ENCODE peak calls at places on chromosomes 6 and 20, in five cellular contexts. H, J, A, R and U are unnamed samples. For H3K36me3, the result is how much of the 10 kb centered on the place peaks cover.

GRCh38 chr6:140988780-140989179 is 1143.9 kb upstream of the GJE1 start:
- DNase-seq in A (no peak), H (peak), J (no peak), R (no peak), U (no peak)

GRCh38 chr6:25447570-25447929 is 168.4 kb downstream of the CARMIL1 start:
- DNase-seq in H (no peak), A (no peak), R (no peak), J (no peak), U (no peak)

GRCh38 chr6:148441454-148441911 is 98.8 kb downstream of the SASH1 start:
- DNase-seq in R (peak), H (peak), J (no peak), A (peak), U (no peak)

GRCh38 chr20:49754596-49754995 is 40.9 kb upstream of the B4GALT5 start:
- DNase-seq in H (no peak), A (no peak), J (no peak), R (no peak), U (no peak)

GRCh38 chr6:44976677-44977405 is 351.3 kb upstream of the RUNX2 start:
- DNase-seq in A (peak), R (peak), H (no peak), J (no peak), U (no peak)

GRCh38 chr6:42896178-42896719 is 16.8 kb downstream of the RPL7L1 start:
- DNase-seq in J (no peak), R (no peak), H (no peak), A (no peak), U (no peak)

GRCh38 chr6:19892250-19892649 is 55.1 kb downstream of the ID4 start:
- DNase-seq in J (no peak), H (no peak), R (no peak), A (no peak), U (no peak)

GRCh38 chr20:10555865-10556308 is 117.9 kb downstream of the JAG1 start:
- DNase-seq in H (peak), A (peak), J (no peak), R (peak), U (no peak)

GRCh38 chr6:163263998-163264661 is 150.4 kb upstream of the QKI start:
- DNase-seq in R (no peak), H (no peak), J (peak), A (no peak), U (no peak)

GRCh38 chr6:7882505-7883257 is 27.9 kb downstream of the TXNDC5 start:
- DNase-seq in A (no peak), H (peak), R (no peak), J (no peak), U (no peak)

GRCh38 chr6:152094992-152095592 is 287.6 kb downstream of the ESR1 start:
- DNase-seq in H (peak), R (peak), J (no peak), A (peak), U (no peak)

GRCh38 chr20:35263609-35264223 is 14.2 kb downstream of the MMP24OS start:
- DNase-seq in H (no peak), J (no peak), A (no peak), R (no peak), U (no peak)

GRCh38 chr20:22688485-22688884 is 104.1 kb upstream of the FOXA2 start:
- DNase-seq in J (no peak), R (no peak), H (no peak), A (no peak), U (no peak)

GRCh38 chr6:56259682-56260081 is 12.3 kb upstream of the COL21A1 start:
- DNase-seq in H (peak), R (peak), J (no peak), A (peak), U (peak)

GRCh38 chr20:49612127-49612738 is 44.3 kb upstream of the PTGIS start:
- DNase-seq in J (no peak), H (no peak), A (no peak), R (no peak), U (no peak)

GRCh38 chr6:71236926-71237425 is 51.6 kb upstream of the OGFRL1 start:
- DNase-seq in A (no peak), R (no peak), H (no peak), J (peak), U (no peak)

GRCh38 chr6:6547111-6547879 is 41.2 kb upstream of the LY86 start:
- DNase-seq in H (peak), A (peak), R (peak), J (peak), U (peak)

GRCh38 chr6:167825759-167826229 is 917 bp upstream of the AFDN start:
- DNase-seq in R (peak), A (no peak), J (peak), H (no peak), U (no peak)

GRCh38 chr6:128507337-128508310 is 12.8 kb downstream of the PTPRK start:
- DNase-seq in R (peak), J (no peak), H (peak), A (peak), U (no peak)

GRCh38 chr6:108873971-108874370 is 25.7 kb downstream of the ARMC2 start:
- DNase-seq in R (no peak), J (no peak), A (no peak), H (no peak), U (no peak)

GRCh38 chr6:39065561-39065960 is 17.0 kb downstream of the GLP1R start:
- DNase-seq in H (no peak), J (no peak), R (no peak), A (no peak), U (no peak)

GRCh38 chr20:11979306-11980128 is 61.8 kb downstream of the BTBD3 start:
- DNase-seq in A (no peak), J (no peak), H (no peak), R (no peak), U (no peak)

GRCh38 chr20:48686238-48687096 is 141.3 kb downstream of the PREX1 start:
- DNase-seq in H (peak), J (peak), R (peak), A (no peak), U (no peak)

GRCh38 chr6:165096868-165097267 is 212.5 kb downstream of the C6orf118 start:
- DNase-seq in J (no peak), A (no peak), H (no peak), R (peak), U (no peak)

GRCh38 chr6:158086706-158087518 is 81.2 kb downstream of the SERAC1 start:
- DNase-seq in A (no peak), R (no peak), H (no peak), J (no peak), U (peak)

GRCh38 chr6:152290693-152291092 is 346.5 kb downstream of the SYNE1 start:
- DNase-seq in R (no peak), J (no peak), A (no peak), H (no peak), U (no peak)

GRCh38 chr20:1263853-1264252 is 2.2 kb upstream of the SNPH start:
- DNase-seq in R (peak), J (no peak), A (peak), H (peak), U (no peak)

GRCh38 chr6:116564921-116565872 is 6.1 kb upstream of the RWDD1 start:
- DNase-seq in A (peak), J (no peak), R (peak), H (peak), U (no peak)

GRCh38 chr6:41708856-41709255 is 26.6 kb downstream of the TFEB start:
- DNase-seq in A (no peak), J (no peak), R (no peak), H (no peak), U (no peak)

GRCh38 chr6:51529240-51529639 is 558.2 kb downstream of the PKHD1 start:
- DNase-seq in R (no peak), A (no peak), H (no peak), J (no peak), U (no peak)

GRCh38 chr20:48019496-48019895 is 234.2 kb upstream of the SULF2 start:
- DNase-seq in H (no peak), J (no peak), A (peak), R (no peak), U (no peak)

GRCh38 chr20:51227744-51228143 is 204.8 kb upstream of the KCNG1 start:
- DNase-seq in J (no peak), H (no peak), A (no peak), R (no peak), U (no peak)

GRCh38 chr6:127570739-127571389 is 6.1 kb upstream of the C6orf58 start:
- DNase-seq in H (peak), R (peak), A (no peak), J (no peak), U (no peak)

GRCh38 chr6:24154121-24154520 is 28.1 kb downstream of the NRSN1 start:
- DNase-seq in J (no peak), A (peak), R (peak), H (no peak), U (no peak)

GRCh38 chr20:20827992-20828597 is 115.7 kb upstream of the RALGAPA2 start:
- DNase-seq in A (no peak), J (no peak), H (no peak), R (no peak), U (no peak)

GRCh38 chr20:10671850-10672578 is 1.8 kb downstream of the JAG1 start:
- DNase-seq in R (peak), J (peak), H (peak), A (no peak), U (no peak)

GRCh38 chr6:53349209-53349693 is 501 bp upstream of the ELOVL5 start:
- DNase-seq in H (no peak), R (peak), J (no peak), A (no peak), U (no peak)

GRCh38 chr6:32830017-32830416 is 8.5 kb downstream of the TAP2 start:
- DNase-seq in J (no peak), R (no peak), A (no peak), H (no peak), U (no peak)
- H3K36me3 ChIP-seq in J (under half), R (under half), A (under half), H (under half), U (under half)

GRCh38 chr6:100447900-100448700 is 16.6 kb downstream of the SIM1 start:
- DNase-seq in H (no peak), J (no peak), R (no peak), A (no peak), U (no peak)
- TF ChIP-seq EZH2 in H (peak), J (peak), R (no peak), A (peak), U (no peak)

GRCh38 chr20:31537116-31537858 is 23.0 kb downstream of the HM13 start:
- DNase-seq in H (no peak), A (no peak), R (no peak), J (no peak), U (no peak)

GRCh38 chr20:31535298-31535697 is 21.1 kb downstream of the HM13 start:
- DNase-seq in H (no peak), R (no peak), A (no peak), J (no peak), U (no peak)

GRCh38 chr20:31537859-31538245 is 23.6 kb downstream of the HM13 start:
- DNase-seq in H (no peak), J (no peak), R (no peak), A (no peak), U (no peak)

GRCh38 chr20:31538327-31538726 is 24.1 kb downstream of the HM13 start:
- DNase-seq in A (no peak), H (no peak), J (no peak), R (no peak), U (no peak)

GRCh38 chr20:31536575-31536974 is 22.3 kb downstream of the HM13 start:
- DNase-seq in R (no peak), J (no peak), A (no peak), H (no peak), U (no peak)
- H3K36me3 ChIP-seq in R (under half), J (under half), A (half or more), H (under half), U (half or more)

GRCh38 chr6:137490961-137491360 is 3.2 kb downstream of the OLIG3 start:
- DNase-seq in A (no peak), H (no peak), J (peak), R (no peak), U (no peak)

GRCh38 chr6:137492289-137492688 is 1.9 kb downstream of the OLIG3 start:
- DNase-seq in A (no peak), R (no peak), J (peak), H (no peak), U (no peak)

GRCh38 chr6:137492771-137493217 is 1.4 kb downstream of the OLIG3 start:
- DNase-seq in R (no peak), A (no peak), J (no peak), H (no peak), U (no peak)

GRCh38 chr6:137490506-137490905 is 3.7 kb downstream of the OLIG3 start:
- DNase-seq in H (no peak), R (no peak), A (no peak), J (peak), U (no peak)

GRCh38 chr6:137491478-137491877 is 2.7 kb downstream of the OLIG3 start:
- DNase-seq in A (no peak), H (no peak), R (no peak), J (peak), U (no peak)
- TF ChIP-seq EZH2 in A (no peak), H (no peak), R (no peak), J (no peak), U (no peak)

GRCh38 chr6:31738048-31738979 is 1.5 kb upstream of the MSH5 start:
- DNase-seq in R (peak), H (peak), J (no peak), A (peak), U (no peak)

GRCh38 chr6:31736026-31736767 is at the start of gene CLIC1:
- DNase-seq in J (peak), R (peak), H (peak), A (peak), U (no peak)

GRCh38 chr6:31737315-31738047 is 1.2 kb upstream of the CLIC1 start:
- DNase-seq in R (no peak), J (peak), H (peak), A (no peak), U (no peak)

GRCh38 chr6:31734703-31735500 is 1.4 kb downstream of the CLIC1 start:
- DNase-seq in J (peak), A (peak), H (peak), R (peak), U (no peak)

DNA sequence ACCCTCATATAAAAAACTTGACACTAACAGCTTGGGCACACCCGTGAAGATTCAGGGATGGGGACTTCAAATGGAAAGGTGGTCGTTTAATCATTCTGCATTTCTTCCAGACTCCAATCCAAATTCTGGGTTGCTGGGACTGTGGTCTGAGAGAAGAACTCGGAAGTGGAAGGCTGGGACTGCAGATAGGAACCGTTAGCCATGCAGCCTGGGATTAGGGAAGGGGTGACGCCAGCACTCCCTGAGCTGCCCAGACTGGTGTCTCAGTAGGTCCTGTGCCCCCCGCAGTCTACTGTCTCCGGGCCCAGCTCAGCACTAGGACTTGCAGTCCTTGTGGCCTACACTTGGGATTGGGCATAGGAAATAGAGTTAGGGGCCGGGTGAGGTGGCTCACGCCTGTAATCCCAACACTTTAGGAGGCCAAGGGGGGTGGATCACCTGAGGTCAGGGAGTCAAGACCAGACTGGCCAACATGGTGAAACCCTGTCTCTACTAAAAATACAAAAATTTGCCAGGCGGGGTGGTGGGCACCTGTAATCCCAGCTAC is 511 bp upstream of the CLIC1 start:
- DNase-seq in R (peak), H (no peak), A (no peak), J (peak), U (no peak)
- H3K36me3 ChIP-seq in R (under half), H (under half), A (under half), J (under half), U (under half)

DNA sequence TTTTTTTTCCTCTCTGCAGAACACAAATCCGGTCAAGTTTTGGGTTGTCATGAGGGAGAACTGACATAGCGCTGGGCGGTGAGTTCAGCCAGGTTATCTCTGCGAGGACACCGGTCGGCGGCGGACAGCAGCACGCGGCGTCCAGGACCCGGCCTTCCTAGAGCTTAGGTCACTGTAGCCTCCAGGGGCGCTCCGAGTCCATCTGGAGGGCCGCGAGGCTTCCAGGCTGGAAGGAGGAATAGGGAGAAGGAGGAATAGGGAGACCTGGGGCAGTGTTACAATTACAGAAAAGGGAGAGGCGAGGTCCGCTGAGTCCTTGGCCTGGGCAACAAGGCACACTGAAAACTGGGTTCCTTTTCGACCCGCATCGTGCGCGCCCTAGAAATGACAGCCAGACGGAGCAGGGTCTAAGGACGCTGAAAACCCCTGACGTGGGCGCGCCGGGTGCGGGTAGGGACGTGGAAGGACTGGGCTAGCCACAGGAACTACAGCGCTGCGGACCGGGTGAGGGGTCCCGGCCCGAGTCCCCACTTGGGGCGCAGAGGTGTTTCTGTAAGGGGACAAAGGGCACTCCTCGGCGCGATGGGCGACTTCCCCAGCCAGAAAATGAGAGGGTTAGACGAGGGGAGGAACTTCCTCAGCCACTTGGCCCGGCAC is 536 bp upstream of the FNDC1 start:
- DNase-seq in J (peak), R (peak), H (peak), A (peak), U (no peak)
- TF ChIP-seq EZH2 in J (peak), R (no peak), H (peak), A (no peak), U (no peak)

GRCh38 chr6:85641522-85641915 is 1.2 kb downstream of the SYNCRIP start:
- DNase-seq in R (peak), H (peak), J (no peak), A (no peak), U (no peak)
- H3K36me3 ChIP-seq in R (under half), H (under half), J (under half), A (under half), U (half or more)

GRCh38 chr6:150037526-150038201 is 12.3 kb upstream of the RAET1L start:
- DNase-seq in A (no peak), R (peak), H (no peak), J (peak), U (no peak)
- TF ChIP-seq EZH2 in A (peak), R (peak), H (peak), J (peak), U (peak)

DNA sequence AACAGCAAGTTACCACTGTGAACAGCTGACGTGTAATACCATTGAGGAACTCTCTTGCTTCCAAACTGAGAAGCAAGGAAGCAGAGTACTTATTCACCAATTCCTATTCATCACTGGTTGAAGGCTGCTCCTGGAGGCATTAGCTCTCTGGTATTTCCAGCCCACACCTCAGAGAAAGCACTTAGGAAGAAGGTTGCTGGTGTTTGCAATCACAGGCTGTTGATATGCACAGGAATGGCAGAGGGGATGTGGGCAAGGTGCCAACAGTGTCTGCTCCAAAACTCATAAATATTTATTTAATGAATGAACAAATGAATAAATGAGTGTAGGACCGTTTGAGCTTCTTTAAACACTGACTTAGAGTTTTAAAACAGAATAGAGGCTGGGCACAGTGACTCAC is 6.9 kb upstream of the RRBP1 start:
- DNase-seq in R (no peak), J (no peak), A (peak), H (peak), U (peak)
- H3K36me3 ChIP-seq in R (under half), J (under half), A (under half), H (under half), U (under half)